ENCODE peak calls at places on chromosomes 7 and 10, in five cellular contexts. One of them, this sample, is unnamed.

GRCh38 chr7:131538791-131539179 is 17.6 kb downstream of the PODXL start:
- DNase-seq in T-helper 9 cell: no peak
- DNase-seq in iris pigment epithelial cell: no peak
- DNase-seq in heart left ventricle: peak
- DNase-seq in progenitor cell of endocrine pancreas: no peak
- DNase-seq in this sample: peak

GRCh38 chr10:22774102-22774501 is 59.7 kb upstream of the PIP4K2A start:
- DNase-seq in T-helper 9 cell: no peak
- DNase-seq in iris pigment epithelial cell: no peak
- DNase-seq in heart left ventricle: no peak
- DNase-seq in progenitor cell of endocrine pancreas: no peak
- DNase-seq in this sample: no peak

GRCh38 chr10:90866050-90866598 is 5.7 kb upstream of the RPP30 start:
- DNase-seq in T-helper 9 cell: no peak
- DNase-seq in iris pigment epithelial cell: no peak
- DNase-seq in heart left ventricle: no peak
- DNase-seq in progenitor cell of endocrine pancreas: no peak
- DNase-seq in this sample: no peak

GRCh38 chr10:101829561-101830315 is 11.5 kb upstream of the OGA start:
- DNase-seq in T-helper 9 cell: peak
- DNase-seq in iris pigment epithelial cell: peak
- DNase-seq in heart left ventricle: no peak
- DNase-seq in progenitor cell of endocrine pancreas: peak
- DNase-seq in this sample: peak

GRCh38 chr7:68417659-68418058 is 1180.6 kb upstream of the AUTS2 start:
- DNase-seq in T-helper 9 cell: no peak
- DNase-seq in iris pigment epithelial cell: no peak
- DNase-seq in heart left ventricle: no peak
- DNase-seq in progenitor cell of endocrine pancreas: no peak
- DNase-seq in this sample: no peak

GRCh38 chr7:979886-980571 is 3.0 kb upstream of the CYP2W1 start:
- DNase-seq in T-helper 9 cell: no peak
- DNase-seq in iris pigment epithelial cell: peak
- DNase-seq in heart left ventricle: no peak
- DNase-seq in progenitor cell of endocrine pancreas: no peak
- DNase-seq in this sample: no peak

GRCh38 chr7:107047902-107048782 is 3.6 kb downstream of the PRKAR2B start:
- DNase-seq in T-helper 9 cell: no peak
- DNase-seq in iris pigment epithelial cell: peak
- DNase-seq in heart left ventricle: no peak
- DNase-seq in progenitor cell of endocrine pancreas: no peak
- DNase-seq in this sample: no peak

GRCh38 chr10:14667270-14667669 is 107.4 kb downstream of the FAM107B start:
- DNase-seq in T-helper 9 cell: no peak
- DNase-seq in iris pigment epithelial cell: no peak
- DNase-seq in heart left ventricle: no peak
- DNase-seq in progenitor cell of endocrine pancreas: no peak
- DNase-seq in this sample: no peak

GRCh38 chr7:99155207-99155606 is 11.3 kb upstream of the SMURF1 start:
- DNase-seq in T-helper 9 cell: no peak
- DNase-seq in iris pigment epithelial cell: no peak
- DNase-seq in heart left ventricle: no peak
- DNase-seq in progenitor cell of endocrine pancreas: no peak
- DNase-seq in this sample: no peak

GRCh38 chr7:52135403-52135802 is 818.8 kb upstream of the COBL start:
- DNase-seq in T-helper 9 cell: no peak
- DNase-seq in iris pigment epithelial cell: no peak
- DNase-seq in heart left ventricle: no peak
- DNase-seq in progenitor cell of endocrine pancreas: no peak
- DNase-seq in this sample: no peak

GRCh38 chr10:101879456-101880189 is 36.0 kb upstream of the KCNIP2 start:
- DNase-seq in T-helper 9 cell: no peak
- DNase-seq in iris pigment epithelial cell: peak
- DNase-seq in heart left ventricle: no peak
- DNase-seq in progenitor cell of endocrine pancreas: no peak
- DNase-seq in this sample: peak

GRCh38 chr7:156620246-156620775 is 20.3 kb upstream of the RNF32 start:
- DNase-seq in T-helper 9 cell: no peak
- DNase-seq in iris pigment epithelial cell: no peak
- DNase-seq in heart left ventricle: no peak
- DNase-seq in progenitor cell of endocrine pancreas: no peak
- DNase-seq in this sample: no peak

GRCh38 chr7:112414855-112415490 is 35.3 kb upstream of the IFRD1 start:
- DNase-seq in T-helper 9 cell: no peak
- DNase-seq in iris pigment epithelial cell: peak
- DNase-seq in heart left ventricle: no peak
- DNase-seq in progenitor cell of endocrine pancreas: no peak
- DNase-seq in this sample: peak

GRCh38 chr10:50538473-50539398 is 85.0 kb downstream of the SGMS1 start:
- DNase-seq in T-helper 9 cell: no peak
- DNase-seq in iris pigment epithelial cell: no peak
- DNase-seq in heart left ventricle: no peak
- DNase-seq in progenitor cell of endocrine pancreas: no peak
- DNase-seq in this sample: no peak

GRCh38 chr7:28596245-28596935 is 184.1 kb downstream of the CREB5 start:
- DNase-seq in T-helper 9 cell: no peak
- DNase-seq in iris pigment epithelial cell: peak
- DNase-seq in heart left ventricle: no peak
- DNase-seq in progenitor cell of endocrine pancreas: no peak
- DNase-seq in this sample: peak

GRCh38 chr10:118698421-118698820 is 56.3 kb downstream of the CACUL1 start:
- DNase-seq in T-helper 9 cell: peak
- DNase-seq in iris pigment epithelial cell: peak
- DNase-seq in heart left ventricle: no peak
- DNase-seq in progenitor cell of endocrine pancreas: no peak
- DNase-seq in this sample: peak

GRCh38 chr10:99843310-99843709 is 60.9 kb downstream of the ABCC2 start:
- DNase-seq in T-helper 9 cell: no peak
- DNase-seq in iris pigment epithelial cell: no peak
- DNase-seq in heart left ventricle: no peak
- DNase-seq in progenitor cell of endocrine pancreas: no peak
- DNase-seq in this sample: peak

GRCh38 chr10:129622736-129623135 is 155.7 kb downstream of the MGMT start:
- DNase-seq in T-helper 9 cell: no peak
- DNase-seq in iris pigment epithelial cell: peak
- DNase-seq in heart left ventricle: no peak
- DNase-seq in progenitor cell of endocrine pancreas: no peak
- DNase-seq in this sample: peak

GRCh38 chr10:132136689-132137088 is 50.1 kb upstream of the DPYSL4 start:
- DNase-seq in T-helper 9 cell: no peak
- DNase-seq in iris pigment epithelial cell: no peak
- DNase-seq in heart left ventricle: peak
- DNase-seq in progenitor cell of endocrine pancreas: no peak
- DNase-seq in this sample: no peak

GRCh38 chr7:80089341-80089740 is 45.3 kb upstream of the GNAI1 start:
- DNase-seq in T-helper 9 cell: no peak
- DNase-seq in iris pigment epithelial cell: peak
- DNase-seq in heart left ventricle: no peak
- DNase-seq in progenitor cell of endocrine pancreas: no peak
- DNase-seq in this sample: no peak

GRCh38 chr10:5291501-5292195 is 73.1 kb upstream of the UCN3 start:
- DNase-seq in T-helper 9 cell: peak
- DNase-seq in iris pigment epithelial cell: peak
- DNase-seq in heart left ventricle: peak
- DNase-seq in progenitor cell of endocrine pancreas: no peak
- DNase-seq in this sample: peak

GRCh38 chr10:88668465-88668864 is 4.2 kb downstream of the LIPF start:
- DNase-seq in T-helper 9 cell: no peak
- DNase-seq in iris pigment epithelial cell: no peak
- DNase-seq in heart left ventricle: no peak
- DNase-seq in progenitor cell of endocrine pancreas: no peak
- DNase-seq in this sample: no peak

GRCh38 chr10:92657024-92657423 is 32.7 kb upstream of the HHEX start:
- DNase-seq in T-helper 9 cell: no peak
- DNase-seq in iris pigment epithelial cell: peak
- DNase-seq in heart left ventricle: no peak
- DNase-seq in progenitor cell of endocrine pancreas: no peak
- DNase-seq in this sample: no peak

GRCh38 chr7:17706255-17706654 is 234.0 kb downstream of the SNX13 start:
- DNase-seq in T-helper 9 cell: no peak
- DNase-seq in iris pigment epithelial cell: no peak
- DNase-seq in heart left ventricle: no peak
- DNase-seq in progenitor cell of endocrine pancreas: no peak
- DNase-seq in this sample: no peak

GRCh38 chr7:897771-898376 is 21.5 kb downstream of the GET4 start:
- DNase-seq in T-helper 9 cell: no peak
- DNase-seq in iris pigment epithelial cell: no peak
- DNase-seq in heart left ventricle: peak
- DNase-seq in progenitor cell of endocrine pancreas: no peak
- DNase-seq in this sample: peak

GRCh38 chr7:4143511-4144160 is 538.5 kb upstream of the FOXK1 start:
- DNase-seq in T-helper 9 cell: no peak
- DNase-seq in iris pigment epithelial cell: no peak
- DNase-seq in heart left ventricle: peak
- DNase-seq in progenitor cell of endocrine pancreas: no peak
- DNase-seq in this sample: no peak

GRCh38 chr7:55593515-55594318 is 21.4 kb upstream of the VOPP1 start:
- DNase-seq in T-helper 9 cell: peak
- DNase-seq in iris pigment epithelial cell: peak
- DNase-seq in heart left ventricle: peak
- DNase-seq in progenitor cell of endocrine pancreas: peak
- DNase-seq in this sample: peak

GRCh38 chr10:24556746-24557742 is 166.6 kb downstream of the ARHGAP21 start:
- DNase-seq in T-helper 9 cell: no peak
- DNase-seq in iris pigment epithelial cell: peak
- DNase-seq in heart left ventricle: no peak
- DNase-seq in progenitor cell of endocrine pancreas: no peak
- DNase-seq in this sample: peak

GRCh38 chr10:50605280-50606270 is 18.2 kb downstream of the SGMS1 start:
- DNase-seq in T-helper 9 cell: no peak
- DNase-seq in iris pigment epithelial cell: peak
- DNase-seq in heart left ventricle: no peak
- DNase-seq in progenitor cell of endocrine pancreas: no peak
- DNase-seq in this sample: peak

GRCh38 chr10:25738776-25739175 is 195.3 kb upstream of the MYO3A start:
- DNase-seq in T-helper 9 cell: no peak
- DNase-seq in iris pigment epithelial cell: no peak
- DNase-seq in heart left ventricle: no peak
- DNase-seq in progenitor cell of endocrine pancreas: no peak
- DNase-seq in this sample: peak

GRCh38 chr7:19117870-19118608 is 603 bp upstream of the TWIST1 start:
- DNase-seq in T-helper 9 cell: no peak
- DNase-seq in iris pigment epithelial cell: peak
- DNase-seq in heart left ventricle: peak
- DNase-seq in progenitor cell of endocrine pancreas: no peak
- DNase-seq in this sample: peak

GRCh38 chr7:24587853-24588252 is 14.6 kb downstream of the PALS2 start:
- DNase-seq in T-helper 9 cell: peak
- DNase-seq in iris pigment epithelial cell: no peak
- DNase-seq in heart left ventricle: no peak
- DNase-seq in progenitor cell of endocrine pancreas: no peak
- DNase-seq in this sample: peak

GRCh38 chr7:93914581-93915066 is 6.9 kb upstream of the GNG11 start:
- DNase-seq in T-helper 9 cell: no peak
- DNase-seq in iris pigment epithelial cell: peak
- DNase-seq in heart left ventricle: no peak
- DNase-seq in progenitor cell of endocrine pancreas: no peak
- DNase-seq in this sample: peak

GRCh38 chr7:111756687-111757178 is 194.4 kb upstream of the IMMP2L start:
- DNase-seq in T-helper 9 cell: no peak
- DNase-seq in iris pigment epithelial cell: peak
- DNase-seq in heart left ventricle: peak
- DNase-seq in progenitor cell of endocrine pancreas: no peak
- DNase-seq in this sample: peak

GRCh38 chr7:69465262-69465661 is 133.0 kb upstream of the AUTS2 start:
- DNase-seq in T-helper 9 cell: no peak
- DNase-seq in iris pigment epithelial cell: no peak
- DNase-seq in heart left ventricle: no peak
- DNase-seq in progenitor cell of endocrine pancreas: no peak
- DNase-seq in this sample: peak

GRCh38 chr7:35799846-35800717 is 775 bp upstream of the SEPTIN7 start:
- DNase-seq in T-helper 9 cell: peak
- DNase-seq in iris pigment epithelial cell: peak
- DNase-seq in heart left ventricle: peak
- DNase-seq in progenitor cell of endocrine pancreas: peak
- DNase-seq in this sample: peak